ENCODE peak calls at places on chromosomes 13 and 19, in six cellular contexts. P, A, B, M, G and X are unnamed samples.

GRCh38 chr19:33411621-33412180 is 38.2 kb downstream of the CEBPG start:
- DNase-seq in M (no peak), B (no peak), P (no peak), G (no peak), A (no peak), X (no peak)

GRCh38 chr19:35555301-35556005 is 8.0 kb downstream of the ATP4A start:
- DNase-seq in M (no peak), G (no peak), B (no peak), P (peak), A (no peak), X (no peak)

GRCh38 chr19:44876930-44877530 is 14.0 kb upstream of the TOMM40 start:
- DNase-seq in P (no peak), G (no peak), B (no peak), A (no peak), M (no peak), X (no peak)

GRCh38 chr13:22469421-22469820 is 711.4 kb upstream of the SGCG start:
- DNase-seq in P (no peak), A (no peak), B (no peak), M (no peak), G (no peak), X (no peak)

GRCh38 chr19:50377051-50377441 is 789 bp downstream of the NR1H2 start:
- DNase-seq in G (no peak), B (peak), A (no peak), M (peak), P (no peak), X (peak)

GRCh38 chr13:21022694-21023325 is 38.6 kb downstream of the LATS2 start:
- DNase-seq in A (no peak), M (no peak), P (no peak), G (no peak), B (no peak), X (no peak)

GRCh38 chr13:114112826-114113322 is 19.5 kb downstream of the RASA3 start:
- DNase-seq in G (no peak), B (no peak), A (no peak), M (no peak), P (no peak), X (no peak)

GRCh38 chr19:14503285-14503684 is 7.4 kb upstream of the GIPC1 start:
- DNase-seq in M (no peak), B (no peak), G (no peak), P (no peak), A (no peak), X (no peak)

GRCh38 chr13:60397693-60398437 is 845 bp downstream of the TDRD3 start:
- DNase-seq in B (peak), A (peak), M (peak), G (no peak), P (peak), X (peak)

GRCh38 chr19:48398329-48399235 is 5.1 kb downstream of the GRIN2D start:
- DNase-seq in M (peak), A (no peak), B (peak), P (no peak), G (no peak), X (peak)

GRCh38 chr13:52127783-52128702 is 830 bp downstream of the NEK5 start:
- DNase-seq in A (peak), G (peak), P (peak), M (peak), B (peak), X (peak)

GRCh38 chr19:11195169-11195568 is 2.2 kb downstream of the KANK2 start:
- DNase-seq in A (no peak), M (no peak), G (no peak), B (no peak), P (no peak), X (no peak)

GRCh38 chr13:105918842-105919741 is 616.4 kb downstream of the EFNB2 start:
- DNase-seq in M (no peak), P (peak), B (no peak), G (peak), A (no peak), X (no peak)